ENCODE peak calls at places on chromosomes 1 and 21, in five cellular contexts. B, X, A, D and K are unnamed samples.

GRCh38 chr21:42973309-42973990 is 912 bp upstream of the PKNOX1 start:
- DNase-seq in B (no peak), X (no peak), A (no peak), D (peak), K (no peak)

GRCh38 chr1:89566761-89567174 is 42.1 kb downstream of the LRRC8B start:
- DNase-seq in B (no peak), X (no peak), A (no peak), D (peak), K (no peak)

GRCh38 chr1:18481921-18482701 is 1.4 kb downstream of the KLHDC7A start:
- DNase-seq in B (no peak), X (no peak), A (no peak), D (no peak), K (no peak)

GRCh38 chr1:221878134-221878533 is 136.2 kb upstream of the DUSP10 start:
- DNase-seq in B (no peak), X (no peak), A (no peak), D (no peak), K (no peak)

GRCh38 chr1:44405041-44405803 is at the start of gene RNF220:
- DNase-seq in B (peak), X (peak), A (peak), D (peak), K (peak)

GRCh38 chr1:87718241-87718950 is 389.7 kb downstream of the LMO4 start:
- DNase-seq in B (no peak), X (no peak), A (no peak), D (no peak), K (no peak)

GRCh38 chr1:19007491-19008441 is 51.3 kb upstream of the IFFO2 start:
- DNase-seq in B (no peak), X (no peak), A (no peak), D (no peak), K (no peak)

GRCh38 chr1:113320272-113320671 is 70.0 kb upstream of the MAGI3 start:
- DNase-seq in B (no peak), X (no peak), A (no peak), D (no peak), K (no peak)

GRCh38 chr1:150389650-150390049 is 25.7 kb downstream of the RPRD2 start:
- DNase-seq in B (no peak), X (no peak), A (no peak), D (no peak), K (no peak)

GRCh38 chr1:193216920-193217319 is 30.5 kb upstream of the B3GALT2 start:
- DNase-seq in B (no peak), X (no peak), A (no peak), D (no peak), K (no peak)

GRCh38 chr21:15809065-15809464 is 79.3 kb downstream of the USP25 start:
- DNase-seq in B (no peak), X (no peak), A (no peak), D (no peak), K (no peak)

GRCh38 chr1:95640746-95641145 is 406.7 kb downstream of the RWDD3 start:
- DNase-seq in B (no peak), X (no peak), A (no peak), D (no peak), K (no peak)

GRCh38 chr1:56963667-56964066 is 2.1 kb downstream of the C8B start:
- DNase-seq in B (no peak), X (no peak), A (no peak), D (no peak), K (no peak)

GRCh38 chr1:6280761-6281451 is 20.0 kb upstream of the GPR153 start:
- DNase-seq in B (no peak), X (no peak), A (no peak), D (peak), K (no peak)

GRCh38 chr1:154479764-154480421 is 22.1 kb upstream of the TDRD10 start:
- DNase-seq in B (peak), X (peak), A (peak), D (no peak), K (peak)

GRCh38 chr1:97137862-97138514 is 416.4 kb downstream of the PTBP2 start:
- DNase-seq in B (peak), X (peak), A (peak), D (no peak), K (peak)

GRCh38 chr1:55321947-55322346 is 106.8 kb upstream of the USP24 start:
- DNase-seq in B (no peak), X (peak), A (no peak), D (no peak), K (no peak)

GRCh38 chr1:54355931-54356679 is 50.1 kb downstream of the SSBP3 start:
- DNase-seq in B (no peak), X (no peak), A (no peak), D (no peak), K (no peak)

GRCh38 chr1:240092301-240093119 is 827 bp downstream of the FMN2 start:
- DNase-seq in B (no peak), X (no peak), A (no peak), D (no peak), K (no peak)

GRCh38 chr1:227451954-227452353 is 111.4 kb upstream of the ZNF678 start:
- DNase-seq in B (no peak), X (no peak), A (no peak), D (no peak), K (no peak)

GRCh38 chr1:117959364-117959763 is 29.8 kb downstream of the WDR3 start:
- DNase-seq in B (no peak), X (no peak), A (no peak), D (no peak), K (no peak)

GRCh38 chr1:50971748-50972305 is 1.8 kb downstream of the CDKN2C start:
- DNase-seq in B (no peak), X (no peak), A (no peak), D (no peak), K (no peak)

GRCh38 chr1:101293461-101294045 is 56.7 kb downstream of the S1PR1 start:
- DNase-seq in B (no peak), X (peak), A (peak), D (no peak), K (no peak)

GRCh38 chr1:218588555-218589172 is 243.5 kb downstream of the TGFB2 start:
- DNase-seq in B (no peak), X (no peak), A (no peak), D (no peak), K (no peak)

GRCh38 chr1:151837841-151838490 is 1.7 kb downstream of the C2CD4D start:
- DNase-seq in B (peak), X (no peak), A (peak), D (peak), K (no peak)

GRCh38 chr1:45272943-45273342 is 53.8 kb upstream of the HPDL start:
- DNase-seq in B (no peak), X (peak), A (no peak), D (no peak), K (no peak)

GRCh38 chr1:25486602-25487001 is 55.9 kb downstream of the MACO1 start:
- DNase-seq in B (no peak), X (no peak), A (peak), D (no peak), K (no peak)

GRCh38 chr21:25898671-25899070 is 163.9 kb downstream of the GABPA start:
- DNase-seq in B (no peak), X (no peak), A (no peak), D (no peak), K (no peak)

GRCh38 chr1:5847013-5847654 is 145.1 kb downstream of the NPHP4 start:
- DNase-seq in B (no peak), X (no peak), A (no peak), D (no peak), K (no peak)

GRCh38 chr1:88060112-88060673 is 623.9 kb upstream of the PKN2 start:
- DNase-seq in B (no peak), X (no peak), A (no peak), D (no peak), K (no peak)

GRCh38 chr21:26982767-26983166 is 15.9 kb upstream of the ADAMTS5 start:
- DNase-seq in B (no peak), X (peak), A (no peak), D (no peak), K (no peak)

GRCh38 chr1:32695098-32695904 is 7.3 kb downstream of the SYNC start:
- DNase-seq in B (no peak), X (no peak), A (no peak), D (peak), K (no peak)

GRCh38 chr1:156511656-156512055 is 11.1 kb upstream of the MEF2D start:
- DNase-seq in B (no peak), X (no peak), A (no peak), D (peak), K (no peak)

GRCh38 chr21:32392880-32393676 is at the start of gene URB1:
- DNase-seq in B (peak), X (no peak), A (peak), D (peak), K (peak)

GRCh38 chr1:201461193-201461657 is 7.8 kb downstream of the PHLDA3 start:
- DNase-seq in B (no peak), X (peak), A (no peak), D (peak), K (peak)